ENCODE peak calls at places on chromosome 15, in six cellular contexts. One of them, this sample, is unnamed.

GRCh38 chr15:82108489-82109078 is 62.8 kb upstream of the MEX3B start:
- DNase-seq in fibroblast of lung: peak
- DNase-seq in effector CD4-positive, alpha-beta T cell: peak
- DNase-seq in AG10803: peak
- DNase-seq in natural killer cell treated with Interleukin-12 subunit alpha and Interleukin-12 subunit beta and Interleukin-15 and Interleukin-18, amount 100 ng/mL, for 72 hours: peak
- DNase-seq in GM23248: peak
- DNase-seq in this sample: peak

GRCh38 chr15:31442203-31443090 is 115.8 kb downstream of the KLF13 start:
- DNase-seq in fibroblast of lung: peak
- DNase-seq in effector CD4-positive, alpha-beta T cell: no peak
- DNase-seq in GM23248: peak
- DNase-seq in natural killer cell treated with Interleukin-12 subunit alpha and Interleukin-12 subunit beta and Interleukin-15 and Interleukin-18, amount 100 ng/mL, for 72 hours: peak
- DNase-seq in AG10803: peak
- DNase-seq in this sample: peak

GRCh38 chr15:74889882-74890768 is at the start of gene MPI:
- DNase-seq in AG10803: peak
- DNase-seq in natural killer cell treated with Interleukin-12 subunit alpha and Interleukin-12 subunit beta and Interleukin-15 and Interleukin-18, amount 100 ng/mL, for 72 hours: peak
- DNase-seq in effector CD4-positive, alpha-beta T cell: peak
- DNase-seq in GM23248: peak
- DNase-seq in fibroblast of lung: peak
- DNase-seq in this sample: peak

GRCh38 chr15:92682772-92683510 is 27.4 kb upstream of the FAM174B start:
- DNase-seq in fibroblast of lung: peak
- DNase-seq in AG10803: peak
- DNase-seq in GM23248: peak
- DNase-seq in effector CD4-positive, alpha-beta T cell: no peak
- DNase-seq in natural killer cell treated with Interleukin-12 subunit alpha and Interleukin-12 subunit beta and Interleukin-15 and Interleukin-18, amount 100 ng/mL, for 72 hours: no peak
- DNase-seq in this sample: no peak

GRCh38 chr15:60721706-60722105 is 242.8 kb upstream of the ICE2 start:
- DNase-seq in AG10803: peak
- DNase-seq in fibroblast of lung: peak
- DNase-seq in effector CD4-positive, alpha-beta T cell: no peak
- DNase-seq in GM23248: peak
- DNase-seq in natural killer cell treated with Interleukin-12 subunit alpha and Interleukin-12 subunit beta and Interleukin-15 and Interleukin-18, amount 100 ng/mL, for 72 hours: no peak
- DNase-seq in this sample: peak

GRCh38 chr15:40367038-40367672 is 9.1 kb downstream of the DISP2 start:
- DNase-seq in AG10803: no peak
- DNase-seq in GM23248: no peak
- DNase-seq in fibroblast of lung: no peak
- DNase-seq in effector CD4-positive, alpha-beta T cell: no peak
- DNase-seq in natural killer cell treated with Interleukin-12 subunit alpha and Interleukin-12 subunit beta and Interleukin-15 and Interleukin-18, amount 100 ng/mL, for 72 hours: no peak
- DNase-seq in this sample: no peak

GRCh38 chr15:39585871-39586301 is 5.0 kb downstream of the THBS1 start:
- DNase-seq in AG10803: peak
- DNase-seq in fibroblast of lung: no peak
- DNase-seq in natural killer cell treated with Interleukin-12 subunit alpha and Interleukin-12 subunit beta and Interleukin-15 and Interleukin-18, amount 100 ng/mL, for 72 hours: no peak
- DNase-seq in GM23248: peak
- DNase-seq in effector CD4-positive, alpha-beta T cell: no peak
- DNase-seq in this sample: no peak

GRCh38 chr15:61220125-61220524 is 9.0 kb downstream of the RORA start:
- DNase-seq in GM23248: no peak
- DNase-seq in natural killer cell treated with Interleukin-12 subunit alpha and Interleukin-12 subunit beta and Interleukin-15 and Interleukin-18, amount 100 ng/mL, for 72 hours: no peak
- DNase-seq in effector CD4-positive, alpha-beta T cell: no peak
- DNase-seq in fibroblast of lung: no peak
- DNase-seq in AG10803: no peak
- DNase-seq in this sample: no peak

GRCh38 chr15:51869074-51869425 is 39.6 kb downstream of the TMOD3 start:
- DNase-seq in effector CD4-positive, alpha-beta T cell: no peak
- DNase-seq in GM23248: peak
- DNase-seq in AG10803: peak
- DNase-seq in fibroblast of lung: peak
- DNase-seq in natural killer cell treated with Interleukin-12 subunit alpha and Interleukin-12 subunit beta and Interleukin-15 and Interleukin-18, amount 100 ng/mL, for 72 hours: no peak
- DNase-seq in this sample: no peak

GRCh38 chr15:41502787-41503668 is 9.4 kb downstream of the ITPKA start:
- DNase-seq in GM23248: peak
- DNase-seq in effector CD4-positive, alpha-beta T cell: no peak
- DNase-seq in fibroblast of lung: no peak
- DNase-seq in natural killer cell treated with Interleukin-12 subunit alpha and Interleukin-12 subunit beta and Interleukin-15 and Interleukin-18, amount 100 ng/mL, for 72 hours: no peak
- DNase-seq in AG10803: no peak
- DNase-seq in this sample: no peak

GRCh38 chr15:83282859-83283812 is 1.3 kb downstream of the BNC1 start:
- DNase-seq in fibroblast of lung: peak
- DNase-seq in AG10803: peak
- DNase-seq in GM23248: peak
- DNase-seq in natural killer cell treated with Interleukin-12 subunit alpha and Interleukin-12 subunit beta and Interleukin-15 and Interleukin-18, amount 100 ng/mL, for 72 hours: no peak
- DNase-seq in effector CD4-positive, alpha-beta T cell: no peak
- DNase-seq in this sample: peak

GRCh38 chr15:85024509-85025336 is 43.1 kb downstream of the PDE8A start:
- DNase-seq in GM23248: peak
- DNase-seq in natural killer cell treated with Interleukin-12 subunit alpha and Interleukin-12 subunit beta and Interleukin-15 and Interleukin-18, amount 100 ng/mL, for 72 hours: no peak
- DNase-seq in AG10803: peak
- DNase-seq in effector CD4-positive, alpha-beta T cell: no peak
- DNase-seq in fibroblast of lung: peak
- DNase-seq in this sample: no peak

GRCh38 chr15:82677720-82678323 is 30.7 kb upstream of the CPEB1 start:
- DNase-seq in GM23248: no peak
- DNase-seq in AG10803: no peak
- DNase-seq in natural killer cell treated with Interleukin-12 subunit alpha and Interleukin-12 subunit beta and Interleukin-15 and Interleukin-18, amount 100 ng/mL, for 72 hours: no peak
- DNase-seq in effector CD4-positive, alpha-beta T cell: no peak
- DNase-seq in fibroblast of lung: no peak
- DNase-seq in this sample: no peak

GRCh38 chr15:65558997-65559760 is 28.9 kb downstream of the HACD3 start:
- DNase-seq in AG10803: no peak
- DNase-seq in GM23248: no peak
- DNase-seq in fibroblast of lung: no peak
- DNase-seq in natural killer cell treated with Interleukin-12 subunit alpha and Interleukin-12 subunit beta and Interleukin-15 and Interleukin-18, amount 100 ng/mL, for 72 hours: no peak
- DNase-seq in effector CD4-positive, alpha-beta T cell: no peak
- DNase-seq in this sample: no peak

GRCh38 chr15:101446527-101447167 is 42.9 kb downstream of the PCSK6 start:
- DNase-seq in natural killer cell treated with Interleukin-12 subunit alpha and Interleukin-12 subunit beta and Interleukin-15 and Interleukin-18, amount 100 ng/mL, for 72 hours: no peak
- DNase-seq in effector CD4-positive, alpha-beta T cell: no peak
- DNase-seq in GM23248: peak
- DNase-seq in AG10803: no peak
- DNase-seq in fibroblast of lung: no peak
- DNase-seq in this sample: no peak

GRCh38 chr15:70376929-70377691 is 279.4 kb upstream of the TLE3 start:
- DNase-seq in AG10803: peak
- DNase-seq in GM23248: peak
- DNase-seq in effector CD4-positive, alpha-beta T cell: no peak
- DNase-seq in fibroblast of lung: peak
- DNase-seq in natural killer cell treated with Interleukin-12 subunit alpha and Interleukin-12 subunit beta and Interleukin-15 and Interleukin-18, amount 100 ng/mL, for 72 hours: no peak
- DNase-seq in this sample: no peak

GRCh38 chr15:45205192-45205591 is 17.4 kb upstream of the SHF start:
- DNase-seq in fibroblast of lung: peak
- DNase-seq in effector CD4-positive, alpha-beta T cell: peak
- DNase-seq in GM23248: peak
- DNase-seq in natural killer cell treated with Interleukin-12 subunit alpha and Interleukin-12 subunit beta and Interleukin-15 and Interleukin-18, amount 100 ng/mL, for 72 hours: no peak
- DNase-seq in AG10803: peak
- DNase-seq in this sample: peak

GRCh38 chr15:87322845-87323244 is 933.7 kb downstream of the NTRK3 start:
- DNase-seq in fibroblast of lung: no peak
- DNase-seq in AG10803: no peak
- DNase-seq in GM23248: no peak
- DNase-seq in effector CD4-positive, alpha-beta T cell: no peak
- DNase-seq in natural killer cell treated with Interleukin-12 subunit alpha and Interleukin-12 subunit beta and Interleukin-15 and Interleukin-18, amount 100 ng/mL, for 72 hours: no peak
- DNase-seq in this sample: no peak

GRCh38 chr15:40982855-40983254 is 29.6 kb downstream of the CHAC1 start:
- DNase-seq in natural killer cell treated with Interleukin-12 subunit alpha and Interleukin-12 subunit beta and Interleukin-15 and Interleukin-18, amount 100 ng/mL, for 72 hours: no peak
- DNase-seq in effector CD4-positive, alpha-beta T cell: no peak
- DNase-seq in AG10803: peak
- DNase-seq in fibroblast of lung: peak
- DNase-seq in GM23248: peak
- DNase-seq in this sample: peak

GRCh38 chr15:51093865-51094605 is 671 bp downstream of the TNFAIP8L3 start:
- DNase-seq in fibroblast of lung: peak
- DNase-seq in AG10803: peak
- DNase-seq in effector CD4-positive, alpha-beta T cell: no peak
- DNase-seq in GM23248: peak
- DNase-seq in natural killer cell treated with Interleukin-12 subunit alpha and Interleukin-12 subunit beta and Interleukin-15 and Interleukin-18, amount 100 ng/mL, for 72 hours: no peak
- DNase-seq in this sample: peak

GRCh38 chr15:35674873-35675781 is 129.2 kb upstream of the DPH6 start:
- DNase-seq in fibroblast of lung: peak
- DNase-seq in effector CD4-positive, alpha-beta T cell: no peak
- DNase-seq in GM23248: peak
- DNase-seq in AG10803: peak
- DNase-seq in natural killer cell treated with Interleukin-12 subunit alpha and Interleukin-12 subunit beta and Interleukin-15 and Interleukin-18, amount 100 ng/mL, for 72 hours: no peak
- DNase-seq in this sample: no peak

GRCh38 chr15:93366387-93367100 is 277.5 kb upstream of the RGMA start:
- DNase-seq in natural killer cell treated with Interleukin-12 subunit alpha and Interleukin-12 subunit beta and Interleukin-15 and Interleukin-18, amount 100 ng/mL, for 72 hours: no peak
- DNase-seq in GM23248: no peak
- DNase-seq in fibroblast of lung: no peak
- DNase-seq in AG10803: no peak
- DNase-seq in effector CD4-positive, alpha-beta T cell: no peak
- DNase-seq in this sample: no peak

GRCh38 chr15:55786341-55786740 is 43.4 kb upstream of the PRTG start:
- DNase-seq in natural killer cell treated with Interleukin-12 subunit alpha and Interleukin-12 subunit beta and Interleukin-15 and Interleukin-18, amount 100 ng/mL, for 72 hours: no peak
- DNase-seq in fibroblast of lung: no peak
- DNase-seq in GM23248: no peak
- DNase-seq in effector CD4-positive, alpha-beta T cell: no peak
- DNase-seq in AG10803: no peak
- DNase-seq in this sample: no peak

GRCh38 chr15:65945616-65946015 is 76.3 kb downstream of the RAB11A start:
- DNase-seq in GM23248: no peak
- DNase-seq in AG10803: no peak
- DNase-seq in natural killer cell treated with Interleukin-12 subunit alpha and Interleukin-12 subunit beta and Interleukin-15 and Interleukin-18, amount 100 ng/mL, for 72 hours: no peak
- DNase-seq in fibroblast of lung: no peak
- DNase-seq in effector CD4-positive, alpha-beta T cell: no peak
- DNase-seq in this sample: no peak

GRCh38 chr15:39381517-39381916 is 199.4 kb upstream of the THBS1 start:
- DNase-seq in GM23248: no peak
- DNase-seq in fibroblast of lung: no peak
- DNase-seq in natural killer cell treated with Interleukin-12 subunit alpha and Interleukin-12 subunit beta and Interleukin-15 and Interleukin-18, amount 100 ng/mL, for 72 hours: no peak
- DNase-seq in effector CD4-positive, alpha-beta T cell: no peak
- DNase-seq in AG10803: peak
- DNase-seq in this sample: no peak

GRCh38 chr15:62534996-62535395 is 369.9 kb upstream of the C2CD4B start:
- DNase-seq in effector CD4-positive, alpha-beta T cell: no peak
- DNase-seq in fibroblast of lung: no peak
- DNase-seq in natural killer cell treated with Interleukin-12 subunit alpha and Interleukin-12 subunit beta and Interleukin-15 and Interleukin-18, amount 100 ng/mL, for 72 hours: no peak
- DNase-seq in GM23248: peak
- DNase-seq in AG10803: peak
- DNase-seq in this sample: no peak

This sample was measured in hepatic stellate cell.